ENCODE peak calls at places on chromosome 11, in seven cellular contexts. Z, G, D, I, J, B and C are unnamed samples.

GRCh38 chr11:14974723-14975587 is 2.8 kb upstream of the CALCA start:
- DNase-seq in D (no peak), I (no peak), Z (peak), G (no peak), J (peak), B (peak), C (no peak)

GRCh38 chr11:80136991-80137390 is 696.2 kb upstream of the TENM4 start:
- DNase-seq in G (no peak), I (no peak), B (no peak), J (no peak), Z (no peak), D (no peak), C (peak)

GRCh38 chr11:9003573-9004309 is at the start of gene NRIP3:
- DNase-seq in B (peak), I (peak), D (no peak), Z (no peak), G (no peak), J (peak), C (no peak)

GRCh38 chr11:117010808-117011540 is 87.3 kb downstream of the SIK3 start:
- DNase-seq in D (peak), B (no peak), J (no peak), G (peak), Z (peak), I (peak), C (peak)

GRCh38 chr11:824292-824880 is 3.3 kb upstream of the CRACR2B start:
- DNase-seq in B (no peak), Z (no peak), I (no peak), G (no peak), D (no peak), J (no peak), C (no peak)

GRCh38 chr11:17410606-17411379 is 22.3 kb upstream of the KCNJ11 start:
- DNase-seq in D (no peak), Z (no peak), B (no peak), I (no peak), J (no peak), G (no peak), C (no peak)

GRCh38 chr11:85809881-85810280 is 1.1 kb downstream of the SYTL2 start:
- DNase-seq in D (no peak), J (no peak), G (no peak), I (no peak), B (peak), Z (peak), C (no peak)

GRCh38 chr11:124832571-124832970 is 32.4 kb upstream of the MSANTD2 start:
- DNase-seq in B (no peak), I (no peak), D (no peak), J (no peak), G (no peak), Z (peak), C (no peak)

GRCh38 chr11:119501777-119502405 is 78.9 kb upstream of the THY1 start:
- DNase-seq in J (no peak), B (no peak), I (no peak), G (no peak), D (no peak), Z (no peak), C (no peak)

GRCh38 chr11:45607995-45608394 is 57.4 kb downstream of the CHST1 start:
- DNase-seq in J (no peak), G (no peak), B (no peak), Z (no peak), D (no peak), I (no peak), C (no peak)

GRCh38 chr11:13152736-13153541 is 124.7 kb upstream of the BMAL1 start:
- DNase-seq in J (no peak), Z (peak), I (no peak), G (no peak), B (no peak), D (no peak), C (no peak)

GRCh38 chr11:73359930-73360742 is 16.1 kb upstream of the RELT start:
- DNase-seq in G (no peak), J (no peak), Z (peak), D (no peak), I (peak), B (peak), C (no peak)

GRCh38 chr11:132177106-132177505 is 806.7 kb downstream of the NTM start:
- DNase-seq in I (peak), B (peak), Z (peak), D (peak), J (no peak), G (peak), C (peak)

GRCh38 chr11:69058501-69059270 is 10.0 kb downstream of the TPCN2 start:
- DNase-seq in I (no peak), D (no peak), Z (no peak), B (no peak), G (no peak), J (no peak), C (no peak)

GRCh38 chr11:4887591-4887990 is 5.9 kb downstream of the OR51T1 start:
- DNase-seq in G (no peak), Z (no peak), I (no peak), B (no peak), J (no peak), D (no peak), C (no peak)

GRCh38 chr11:4890279-4890678 is 8.6 kb downstream of the OR51T1 start:
- DNase-seq in Z (no peak), D (no peak), I (no peak), B (no peak), J (no peak), G (no peak), C (no peak)

GRCh38 chr11:4886186-4886585 is 4.5 kb downstream of the OR51T1 start:
- DNase-seq in J (no peak), B (no peak), G (no peak), D (no peak), I (no peak), Z (no peak), C (no peak)

GRCh38 chr11:4891996-4892640 is 10.4 kb downstream of the OR51T1 start:
- DNase-seq in B (peak), I (peak), Z (peak), J (no peak), G (peak), D (no peak), C (peak)
- TF ChIP-seq CTCF in B (no peak), I (peak), Z (no peak), J (no peak), G (peak), D (no peak), C (peak)

GRCh38 chr11:63611395-63611747 is 2.9 kb downstream of the PLAAT3 start:
- DNase-seq in B (no peak), G (no peak), I (no peak), Z (no peak), D (no peak), J (no peak), C (no peak)
- TF ChIP-seq CTCF in B (no peak), G (no peak), I (no peak), Z (no peak), D (no peak), J (no peak), C (no peak)

GRCh38 chr11:95739108-95739507 is 50.5 kb downstream of the FAM76B start:
- DNase-seq in I (no peak), D (no peak), Z (no peak), J (no peak), G (no peak), B (no peak), C (no peak)
- TF ChIP-seq CTCF in I (no peak), D (no peak), Z (peak), J (peak), G (peak), B (no peak), C (peak)

DNA sequence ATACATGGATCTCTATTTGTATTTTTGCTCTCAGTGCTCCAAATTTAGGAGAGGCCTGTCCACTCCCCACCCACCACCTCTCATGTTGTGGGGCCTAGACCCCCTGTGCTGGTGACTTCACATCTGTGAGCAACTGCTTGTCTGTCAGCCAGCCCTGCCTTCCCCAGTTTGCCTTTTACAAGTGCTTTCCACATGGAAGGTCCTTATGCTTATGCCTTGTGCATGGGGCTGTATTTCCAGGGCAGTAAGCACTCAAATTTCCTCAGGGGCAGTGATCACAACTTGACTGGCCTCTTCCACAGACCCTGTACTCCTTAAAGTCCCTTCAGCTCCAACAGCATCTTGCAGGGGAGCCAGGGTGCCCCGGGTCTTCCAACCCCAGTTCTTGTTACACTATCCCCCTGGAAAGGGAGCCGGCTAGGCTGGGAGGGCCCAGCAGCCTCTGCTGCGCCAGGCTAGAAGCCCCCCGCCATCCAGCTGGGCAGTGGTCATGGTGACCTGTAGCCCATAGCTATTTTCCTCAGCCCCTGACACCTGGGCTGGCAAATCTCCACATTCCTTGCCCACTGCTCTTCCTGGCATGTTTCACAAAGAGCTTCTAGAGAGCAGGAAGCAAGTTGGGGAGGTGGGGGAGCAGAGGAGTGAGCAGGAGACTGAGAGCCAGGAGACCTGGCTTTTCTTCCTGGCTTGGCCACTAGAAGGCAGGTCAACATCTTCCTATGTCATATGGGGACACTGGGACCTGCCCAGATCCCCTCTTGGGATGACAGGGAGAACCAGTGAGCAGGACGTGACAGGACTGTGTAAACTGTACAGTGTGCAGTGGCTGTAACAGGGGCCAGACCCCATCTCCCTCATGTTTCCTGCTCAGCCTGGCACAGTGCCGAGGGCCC is 29.7 kb downstream of the GDPD5 start:
- DNase-seq in G (no peak), D (no peak), J (no peak), B (no peak), Z (peak), I (no peak), C (no peak)
- TF ChIP-seq CTCF in G (no peak), D (no peak), J (no peak), B (no peak), Z (peak), I (no peak), C (peak)

GRCh38 chr11:88281317-88281712 is 56.2 kb downstream of the CTSC start:
- DNase-seq in I (no peak), Z (peak), B (no peak), J (no peak), D (no peak), G (no peak), C (no peak)
- TF ChIP-seq CTCF in I (no peak), Z (peak), B (peak), J (peak), D (no peak), G (no peak), C (peak)

DNA sequence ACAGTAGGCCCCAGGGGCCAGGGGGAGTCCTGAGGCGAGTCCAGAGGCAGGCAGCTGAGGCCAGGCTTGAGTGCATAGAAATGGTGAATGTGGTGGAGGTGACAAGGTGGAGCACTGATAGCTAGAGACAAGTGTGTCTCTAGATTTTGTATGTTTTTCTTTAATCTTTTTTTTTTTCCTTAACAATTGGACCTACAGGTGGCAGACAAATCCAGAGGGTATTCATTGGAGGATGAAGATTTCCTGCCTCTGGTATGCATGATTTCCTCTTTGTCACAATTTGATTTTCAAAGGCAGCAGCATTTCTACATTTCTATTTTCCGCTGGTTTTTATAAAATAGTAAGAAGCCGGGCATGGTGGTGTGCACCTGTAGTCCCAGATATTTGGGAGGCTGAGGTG is 47.7 kb upstream of the DKK3 start:
- DNase-seq in J (no peak), Z (no peak), B (no peak), D (no peak), G (no peak), I (no peak), C (no peak)
- TF ChIP-seq CTCF in J (no peak), Z (peak), B (peak), D (peak), G (peak), I (no peak), C (peak)

DNA sequence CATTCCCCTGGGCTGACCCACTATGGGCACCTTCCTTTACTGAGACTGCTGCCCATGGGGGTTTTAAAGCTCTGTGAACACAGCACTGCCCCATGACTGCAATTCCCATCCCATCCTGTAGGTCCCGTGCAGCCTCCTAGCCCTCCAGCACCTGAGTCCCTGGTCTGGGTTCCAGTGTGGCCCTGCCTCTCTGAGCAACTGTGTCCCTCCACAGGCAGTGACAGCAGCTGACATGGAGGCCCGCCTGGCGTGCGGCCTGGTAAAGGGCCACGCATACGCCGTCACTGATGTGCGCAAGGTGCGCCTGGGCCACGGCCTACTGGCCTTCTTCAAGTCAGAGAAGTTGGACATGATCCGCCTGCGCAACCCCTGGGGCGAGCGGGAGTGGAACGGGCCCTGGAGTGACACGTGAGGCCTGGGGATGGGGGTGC is 12.6 kb downstream of the OMP start:
- DNase-seq in B (no peak), J (no peak), I (no peak), G (no peak), D (no peak), Z (peak), C (no peak)
- TF ChIP-seq CTCF in B (no peak), J (no peak), I (peak), G (peak), D (no peak), Z (peak), C (peak)

DNA sequence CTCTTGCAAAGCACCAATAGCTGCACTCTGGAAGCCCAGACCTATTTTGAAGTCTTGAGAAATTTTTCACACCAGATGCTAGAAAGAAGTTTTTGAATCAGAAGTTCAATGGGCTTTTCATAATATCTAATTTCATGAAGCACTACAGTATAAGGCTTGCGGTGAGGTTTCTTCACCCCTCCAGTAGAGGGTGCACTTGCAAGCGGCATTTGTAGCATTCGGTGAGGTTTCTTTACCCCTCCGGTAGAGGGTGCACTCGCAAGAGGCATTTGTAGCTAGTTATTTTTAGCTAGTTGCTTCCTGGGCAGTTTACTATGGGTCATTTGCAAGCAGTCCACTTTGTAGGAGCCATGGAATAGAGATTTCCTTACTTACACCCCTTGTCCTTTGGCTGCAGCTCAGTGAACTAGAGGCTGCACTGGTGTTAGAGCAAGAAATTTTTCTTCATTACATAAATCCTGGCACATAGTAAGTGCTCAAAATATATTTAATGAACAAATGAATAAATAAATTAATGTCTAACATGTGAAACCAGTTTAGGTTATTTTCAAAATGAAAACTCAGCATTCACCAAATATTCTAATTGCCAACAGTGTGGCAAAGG is 7.8 kb upstream of the NOX4 start:
- DNase-seq in J (no peak), D (no peak), I (no peak), G (no peak), Z (peak), B (no peak), C (no peak)
- TF ChIP-seq CTCF in J (peak), D (no peak), I (peak), G (no peak), Z (peak), B (peak), C (peak)